ENCODE peak calls at places on chromosomes 7 and 10, in six cellular contexts. One of them, this sample, is unnamed. For H3K36me3, the result is how much of the 10 kb centered on the place peaks cover.

GRCh38 chr10:104686829-104687228 is 45.7 kb downstream of the SORCS3 start:
- DNase-seq in H1: peak
- DNase-seq in HCT116: no peak
- DNase-seq in K562: no peak
- DNase-seq in GM12878: no peak
- DNase-seq in HepG2: no peak
- DNase-seq in this sample: no peak

GRCh38 chr10:6044651-6045599 is 17.2 kb downstream of the IL2RA start:
- DNase-seq in K562: no peak
- DNase-seq in HCT116: no peak
- DNase-seq in HepG2: no peak
- DNase-seq in H1: peak
- DNase-seq in GM12878: no peak
- DNase-seq in this sample: no peak

GRCh38 chr7:102875700-102876192 is 37.1 kb upstream of the LRRC17 start:
- DNase-seq in HCT116: peak
- DNase-seq in H1: no peak
- DNase-seq in GM12878: no peak
- DNase-seq in HepG2: peak
- DNase-seq in K562: peak
- DNase-seq in this sample: peak

GRCh38 chr7:150685219-150686029 is at the start of gene GIMAP2:
- DNase-seq in GM12878: no peak
- DNase-seq in HCT116: no peak
- DNase-seq in H1: no peak
- DNase-seq in HepG2: no peak
- DNase-seq in K562: peak
- DNase-seq in this sample: peak

GRCh38 chr7:130281227-130281626 is 11.7 kb upstream of the CPA4 start:
- DNase-seq in HCT116: no peak
- DNase-seq in K562: no peak
- DNase-seq in H1: no peak
- DNase-seq in GM12878: no peak
- DNase-seq in HepG2: no peak
- DNase-seq in this sample: no peak

GRCh38 chr10:131452926-131453771 is 141.6 kb upstream of the TCERG1L start:
- DNase-seq in HCT116: no peak
- DNase-seq in HepG2: no peak
- DNase-seq in H1: peak
- DNase-seq in K562: no peak
- DNase-seq in GM12878: no peak
- DNase-seq in this sample: no peak

GRCh38 chr7:141362580-141363435 is 188.4 kb upstream of the AGK start:
- DNase-seq in GM12878: no peak
- DNase-seq in H1: no peak
- DNase-seq in K562: no peak
- DNase-seq in HCT116: no peak
- DNase-seq in HepG2: no peak
- DNase-seq in this sample: peak

GRCh38 chr7:20268832-20269231 is 51.6 kb upstream of the MACC1 start:
- DNase-seq in GM12878: no peak
- DNase-seq in HepG2: no peak
- DNase-seq in K562: no peak
- DNase-seq in H1: no peak
- DNase-seq in HCT116: no peak
- DNase-seq in this sample: no peak

GRCh38 chr7:110835209-110835608 is 255.7 kb upstream of the LRRN3 start:
- DNase-seq in GM12878: no peak
- DNase-seq in H1: no peak
- DNase-seq in HepG2: peak
- DNase-seq in HCT116: no peak
- DNase-seq in K562: no peak
- DNase-seq in this sample: no peak

GRCh38 chr7:100676501-100677306 is 3.2 kb downstream of the GNB2 start:
- DNase-seq in HCT116: no peak
- DNase-seq in K562: no peak
- DNase-seq in GM12878: no peak
- DNase-seq in HepG2: no peak
- DNase-seq in H1: no peak
- DNase-seq in this sample: no peak

GRCh38 chr7:100679129-100679926 is 5.8 kb downstream of the GNB2 start:
- DNase-seq in GM12878: no peak
- DNase-seq in HCT116: no peak
- DNase-seq in K562: no peak
- DNase-seq in HepG2: no peak
- DNase-seq in H1: no peak
- DNase-seq in this sample: no peak

GRCh38 chr7:100679927-100680588 is 6.5 kb downstream of the GNB2 start:
- DNase-seq in HCT116: no peak
- DNase-seq in K562: peak
- DNase-seq in GM12878: no peak
- DNase-seq in HepG2: no peak
- DNase-seq in H1: no peak
- DNase-seq in this sample: no peak

GRCh38 chr7:100677308-100678095 is 4.0 kb downstream of the GNB2 start:
- DNase-seq in GM12878: no peak
- DNase-seq in H1: no peak
- DNase-seq in K562: no peak
- DNase-seq in HepG2: no peak
- DNase-seq in HCT116: no peak
- DNase-seq in this sample: no peak

GRCh38 chr7:100678291-100678984 is 4.9 kb downstream of the GNB2 start:
- DNase-seq in H1: peak
- DNase-seq in HepG2: no peak
- DNase-seq in GM12878: no peak
- DNase-seq in K562: no peak
- DNase-seq in HCT116: no peak
- DNase-seq in this sample: no peak
- H3K36me3 ChIP-seq in H1: half or more
- H3K36me3 ChIP-seq in HepG2: under half
- H3K36me3 ChIP-seq in GM12878: under half
- H3K36me3 ChIP-seq in K562: half or more
- H3K36me3 ChIP-seq in HCT116: under half
- H3K36me3 ChIP-seq in this sample: under half

DNA sequence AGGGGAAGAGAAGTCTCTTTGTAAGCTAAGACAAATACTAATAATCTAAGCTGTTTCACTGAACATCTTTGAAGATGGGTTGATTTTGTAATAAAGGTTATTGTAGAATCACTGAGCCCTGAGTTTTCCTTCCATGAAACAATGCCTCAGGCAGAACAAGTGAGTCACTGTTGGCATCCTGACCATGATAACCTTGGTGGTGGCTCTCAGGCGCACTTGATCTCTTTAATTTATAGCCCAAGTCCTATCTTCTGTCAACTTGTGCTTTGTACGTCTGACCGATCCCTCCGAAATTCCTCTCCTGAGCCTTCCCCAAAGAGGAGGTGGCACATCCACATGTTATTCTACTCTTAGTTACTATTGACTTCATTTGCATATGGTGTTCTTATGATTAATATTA is 812.9 kb downstream of the REEP3 start:
- DNase-seq in HCT116: no peak
- DNase-seq in K562: no peak
- DNase-seq in H1: no peak
- DNase-seq in GM12878: no peak
- DNase-seq in HepG2: no peak
- DNase-seq in this sample: no peak
- TF ChIP-seq EZH2 in HCT116: no peak
- TF ChIP-seq EZH2 in K562: no peak
- TF ChIP-seq EZH2 in H1: no peak
- TF ChIP-seq EZH2 in GM12878: no peak
- TF ChIP-seq EZH2 in HepG2: no peak
- TF ChIP-seq EZH2 in this sample: no peak

GRCh38 chr7:56537952-56538351 is 421.7 kb upstream of the NUPR2 start:
- DNase-seq in H1: no peak
- DNase-seq in GM12878: no peak
- DNase-seq in K562: no peak
- DNase-seq in HepG2: no peak
- DNase-seq in HCT116: no peak
- DNase-seq in this sample: no peak
- TF ChIP-seq POLR2A in H1: no peak
- TF ChIP-seq POLR2A in GM12878: no peak
- TF ChIP-seq POLR2A in K562: no peak
- TF ChIP-seq POLR2A in HepG2: no peak
- TF ChIP-seq POLR2A in HCT116: no peak
- TF ChIP-seq POLR2A in this sample: no peak

GRCh38 chr10:99743841-99744240 is 11.8 kb downstream of the CUTC start:
- DNase-seq in HepG2: no peak
- DNase-seq in K562: no peak
- DNase-seq in HCT116: no peak
- DNase-seq in GM12878: no peak
- DNase-seq in H1: no peak
- DNase-seq in this sample: no peak
- H3K36me3 ChIP-seq in HepG2: under half
- H3K36me3 ChIP-seq in K562: half or more
- H3K36me3 ChIP-seq in HCT116: half or more
- H3K36me3 ChIP-seq in GM12878: under half
- H3K36me3 ChIP-seq in H1: half or more
- H3K36me3 ChIP-seq in this sample: under half

DNA sequence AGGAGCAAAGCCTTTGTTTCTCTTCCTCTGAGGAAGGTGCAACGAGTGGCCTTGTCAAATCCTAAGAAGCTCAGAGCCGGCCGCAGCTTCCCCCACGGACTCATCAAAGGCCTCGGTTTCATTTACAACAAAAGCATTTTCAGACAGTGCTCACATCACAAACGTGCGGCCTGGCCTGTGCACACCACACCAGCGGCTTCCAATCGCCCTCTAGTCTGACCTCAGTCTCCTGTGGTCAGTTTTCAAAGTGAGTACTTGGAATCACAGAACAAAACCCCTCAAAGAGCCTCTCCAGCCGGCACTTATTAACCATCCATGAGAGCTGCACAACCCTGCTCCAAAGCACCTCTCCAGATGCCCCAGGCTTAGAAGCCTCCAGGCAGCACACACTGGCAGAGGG is 3.3 kb downstream of the RADIL start:
- DNase-seq in HCT116: no peak
- DNase-seq in HepG2: no peak
- DNase-seq in K562: no peak
- DNase-seq in GM12878: no peak
- DNase-seq in H1: no peak
- DNase-seq in this sample: no peak
- TF ChIP-seq EZH2 in HCT116: no peak
- TF ChIP-seq EZH2 in HepG2: no peak
- TF ChIP-seq EZH2 in K562: no peak
- TF ChIP-seq EZH2 in GM12878: no peak
- TF ChIP-seq EZH2 in H1: no peak
- TF ChIP-seq EZH2 in this sample: no peak

GRCh38 chr7:5695037-5695708 is 86.3 kb downstream of the RNF216 start:
- DNase-seq in K562: no peak
- DNase-seq in GM12878: peak
- DNase-seq in HCT116: no peak
- DNase-seq in H1: no peak
- DNase-seq in HepG2: no peak
- DNase-seq in this sample: no peak
- TF ChIP-seq POLR2A in K562: no peak
- TF ChIP-seq POLR2A in GM12878: peak
- TF ChIP-seq POLR2A in HCT116: no peak
- TF ChIP-seq POLR2A in H1: no peak
- TF ChIP-seq POLR2A in HepG2: no peak
- TF ChIP-seq POLR2A in this sample: no peak